ENCODE peak calls at places on chromosomes 1 and 21, in five cellular contexts. E, S, N, P and T are unnamed samples.

GRCh38 chr1:245475116-245475515 is 320.3 kb downstream of the KIF26B start:
- DNase-seq in N (no peak), S (no peak), E (peak; percentile 39), P (no peak), T (no peak)

GRCh38 chr1:115838805-115839705 is 1.9 kb downstream of the NHLH2 start:
- DNase-seq in N (no peak), E (peak; percentile 10), S (no peak), P (peak; percentile 67), T (peak; percentile 82)

GRCh38 chr1:12327566-12327965 is 97.7 kb downstream of the VPS13D start:
- DNase-seq in S (no peak), N (no peak), P (no peak), E (no peak), T (no peak)

GRCh38 chr21:41768371-41769042 is 1.7 kb upstream of the RIPK4 start:
- DNase-seq in S (no peak), P (peak; percentile 60), E (peak; percentile 61), N (no peak), T (no peak)

GRCh38 chr21:35275776-35276175 is 226.7 kb upstream of the RUNX1 start:
- DNase-seq in S (no peak), N (no peak), E (no peak), P (no peak), T (no peak)

GRCh38 chr1:18740617-18741016 is 110.0 kb downstream of the PAX7 start:
- DNase-seq in E (no peak), P (no peak), S (no peak), N (no peak), T (no peak)

GRCh38 chr1:161771166-161771565 is 5.0 kb downstream of the ATF6 start:
- DNase-seq in E (no peak), P (no peak), N (no peak), S (no peak), T (no peak)

GRCh38 chr1:29033829-29034466 is 89.8 kb downstream of the TMEM200B start:
- DNase-seq in N (no peak), P (no peak), S (no peak), E (peak; percentile 64), T (no peak)

GRCh38 chr1:98523256-98523655 is 138.3 kb upstream of the SNX7 start:
- DNase-seq in N (no peak), P (no peak), S (no peak), E (no peak), T (no peak)

GRCh38 chr1:72280714-72281113 is 1.6 kb downstream of the NEGR1 start:
- DNase-seq in S (no peak), N (no peak), P (no peak), E (no peak), T (no peak)

GRCh38 chr1:171637928-171638576 is 14.4 kb downstream of the MYOC start:
- DNase-seq in N (no peak), E (no peak), S (no peak), P (no peak), T (no peak)